ENCODE peak calls at places on chromosomes 12 and 14, in six cellular contexts. F is transverse colon, P is body of pancreas, W is thoracic aorta, C is astrocyte, J is ovary. M is an unnamed sample. For H3K36me3, the result is how much of the 10 kb centered on the place peaks cover.

GRCh38 chr14:21095430-21096205 is 2.8 kb downstream of the ZNF219 start:
- DNase-seq in F (no peak), P (no peak), W (no peak), C (no peak), J (no peak), M (no peak)

GRCh38 chr12:92389466-92389865 is 243.8 kb upstream of the BTG1 start:
- DNase-seq in F (no peak), P (no peak), W (no peak), C (no peak), J (no peak), M (no peak)

GRCh38 chr14:74913986-74914573 is 9.0 kb downstream of the RPS6KL1 start:
- DNase-seq in F (peak), P (peak), W (no peak), C (peak), J (peak), M (peak)

GRCh38 chr14:53890611-53891091 is 66.0 kb downstream of the BMP4 start:
- DNase-seq in F (no peak), P (no peak), W (no peak), C (peak), J (no peak), M (peak)

GRCh38 chr12:52045794-52046199 is 5.4 kb upstream of the NR4A1 start:
- DNase-seq in F (peak), P (no peak), W (no peak), C (no peak), J (peak), M (no peak)

GRCh38 chr12:87678453-87678852 is 350.7 kb downstream of the C12orf50 start:
- DNase-seq in F (no peak), P (no peak), W (no peak), C (peak), J (no peak), M (peak)

GRCh38 chr12:16348435-16349131 is 1.1 kb downstream of the MGST1 start:
- DNase-seq in F (no peak), P (peak), W (no peak), C (no peak), J (no peak), M (no peak)

GRCh38 chr12:48203192-48203591 is at the start of gene OR10AD1:
- DNase-seq in F (no peak), P (no peak), W (no peak), C (no peak), J (no peak), M (no peak)

GRCh38 chr12:57196439-57196838 is 20.2 kb upstream of the NXPH4 start:
- DNase-seq in F (no peak), P (no peak), W (no peak), C (no peak), J (no peak), M (no peak)

GRCh38 chr14:106875503-106875902 is 1349.1 kb downstream of the TMEM121 start:
- DNase-seq in F (peak), P (peak), W (no peak), C (no peak), J (peak), M (no peak)

GRCh38 chr12:52036587-52037171 is 14.6 kb upstream of the NR4A1 start:
- DNase-seq in F (peak), P (peak), W (no peak), C (peak), J (peak), M (peak)

GRCh38 chr12:126953365-126953889 is 1313.5 kb upstream of the TMEM132C start:
- DNase-seq in F (no peak), P (peak), W (no peak), C (no peak), J (no peak), M (no peak)

GRCh38 chr12:6177593-6178358 is 22.4 kb upstream of the CD9 start:
- DNase-seq in F (no peak), P (no peak), W (no peak), C (no peak), J (no peak), M (no peak)

GRCh38 chr12:30926243-30927209 is at the start of gene TSPAN11:
- DNase-seq in F (no peak), P (no peak), W (no peak), C (peak), J (peak), M (peak)

GRCh38 chr14:75182820-75183219 is 6.4 kb upstream of the TMED10 start:
- DNase-seq in F (no peak), P (no peak), W (no peak), C (peak), J (no peak), M (peak)

GRCh38 chr14:90756755-90757345 is 59.4 kb downstream of the TTC7B start:
- DNase-seq in F (no peak), P (no peak), W (no peak), C (no peak), J (no peak), M (no peak)
- TF ChIP-seq CTCF in F (no peak), P (no peak), W (no peak), C (peak), J (no peak), M (no peak)

DNA sequence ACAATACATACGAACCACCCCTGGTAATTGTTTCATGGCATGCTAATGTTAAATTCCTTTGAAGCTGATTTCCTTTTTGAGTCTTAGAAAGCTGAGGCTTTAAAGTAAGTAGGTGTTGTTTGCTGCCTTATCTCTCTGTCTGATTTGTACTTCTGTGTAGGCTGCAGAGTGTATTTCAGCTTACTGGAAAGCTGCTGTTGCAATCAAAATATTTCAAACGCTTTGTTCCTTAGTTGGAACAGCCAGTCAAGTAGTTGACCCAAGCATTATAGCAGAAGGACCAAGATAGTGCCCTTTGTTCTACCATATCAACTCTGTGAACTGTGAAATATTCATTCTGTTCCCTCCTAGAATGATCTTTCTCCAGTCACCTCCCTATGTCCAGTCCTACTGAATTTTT is 3.1 kb downstream of the PKP2 start:
- DNase-seq in F (no peak), P (no peak), W (no peak), C (peak), J (no peak), M (no peak)
- H3K36me3 ChIP-seq in F (under half), P (under half), W (under half), C (under half), J (under half), M (under half)

GRCh38 chr14:99737956-99738667 is 54.0 kb downstream of the CYP46A1 start:
- DNase-seq in F (no peak), P (peak), W (no peak), C (no peak), J (peak), M (no peak)
- H3K4me3 ChIP-seq in F (peak), P (peak), W (peak), C (peak), J (peak), M (peak)

GRCh38 chr14:64857979-64858740 is 21.5 kb downstream of the SPTB start:
- DNase-seq in F (no peak), P (no peak), W (no peak), C (no peak), J (no peak), M (no peak)

GRCh38 chr14:64864258-64864657 is 15.4 kb downstream of the SPTB start:
- DNase-seq in F (no peak), P (no peak), W (no peak), C (no peak), J (no peak), M (no peak)

GRCh38 chr14:64865992-64866391 is 13.7 kb downstream of the SPTB start:
- DNase-seq in F (no peak), P (no peak), W (no peak), C (no peak), J (no peak), M (no peak)

GRCh38 chr14:64860039-64860438 is 19.7 kb downstream of the SPTB start:
- DNase-seq in F (no peak), P (no peak), W (no peak), C (no peak), J (no peak), M (no peak)

DNA sequence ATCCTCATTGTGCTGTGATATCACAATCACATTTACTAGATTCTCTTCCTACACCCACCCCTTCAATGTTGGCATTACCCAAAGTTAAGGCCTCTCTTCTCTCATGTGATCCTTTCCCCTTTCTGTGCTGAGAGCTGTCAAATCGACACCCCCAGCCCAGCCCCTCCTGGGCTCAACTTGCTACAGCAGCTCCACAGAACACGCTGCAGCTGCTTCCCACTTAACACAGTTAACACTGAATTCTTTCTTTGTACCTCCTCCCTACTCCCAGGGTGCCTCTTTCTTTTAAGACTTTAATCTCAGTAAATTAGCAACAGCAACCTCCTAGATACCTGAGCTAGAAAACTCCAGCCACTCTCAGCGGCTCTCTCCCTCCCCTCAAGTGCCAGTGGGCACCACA is 17.8 kb downstream of the SPTB start:
- DNase-seq in F (no peak), P (no peak), W (no peak), C (no peak), J (no peak), M (no peak)
- TF ChIP-seq CTCF in F (no peak), P (no peak), W (no peak), C (no peak), J (no peak), M (no peak)

DNA sequence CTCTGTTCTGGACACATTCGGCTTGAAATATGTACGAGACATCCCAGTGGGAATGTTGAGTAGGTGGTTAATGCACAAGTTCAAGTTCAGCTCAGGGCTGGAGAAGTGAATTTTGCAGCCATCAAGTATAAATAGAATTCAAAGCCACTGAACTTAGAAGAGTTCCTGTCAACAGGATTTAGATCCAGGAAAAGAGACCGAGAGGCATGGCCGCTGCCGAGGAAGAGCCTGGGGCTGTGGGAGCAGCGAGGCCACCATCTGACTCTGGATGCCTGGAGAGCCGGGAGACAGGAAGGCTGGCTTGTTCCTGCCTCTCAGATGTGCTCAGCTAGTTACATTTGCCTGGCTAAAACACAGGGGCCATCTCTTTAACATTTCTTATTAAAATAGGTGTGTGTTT is 36.9 kb downstream of the SFSWAP start:
- DNase-seq in F (no peak), P (no peak), W (no peak), C (no peak), J (no peak), M (no peak)
- H3K36me3 ChIP-seq in F (under half), P (under half), W (under half), C (under half), J (under half), M (under half)

M was measured in brain microvascular endothelial cell.